ENCODE peak calls at places on chromosomes 11 and 22, in six cellular contexts. T is left ventricle myocardium inferior, P is pancreas, A is breast epithelium, Z is IMR-90, H is spleen. O is an unnamed sample.

GRCh38 chr11:88555018-88555828 is 217.7 kb upstream of the CTSC start:
- DNase-seq in T (no peak), P (no peak), A (no peak), Z (peak; percentile 99), H (no peak), O (peak; percentile 85)

GRCh38 chr22:45502215-45503070 is at the start of gene FBLN1:
- DNase-seq in T (peak; percentile 65), P (peak; percentile 68), A (no peak), Z (no peak), H (no peak), O (peak; percentile 16)

GRCh38 chr11:112316971-112317370 is 56.3 kb upstream of the PLET1 start:
- DNase-seq in T (no peak), P (no peak), A (no peak), Z (peak; percentile 30), H (no peak), O (no peak)

GRCh38 chr11:87421422-87421821 is 383.7 kb downstream of the TMEM135 start:
- DNase-seq in T (no peak), P (no peak), A (no peak), Z (peak; percentile 87), H (no peak), O (peak; percentile 56)

GRCh38 chr11:62401356-62401755 is 17.5 kb upstream of the SCGB1A1 start:
- DNase-seq in T (no peak), P (peak; percentile 23), A (no peak), Z (no peak), H (peak; percentile 44), O (no peak)

GRCh38 chr22:45098056-45098455 is 65.7 kb upstream of the NUP50 start:
- DNase-seq in T (no peak), P (no peak), A (no peak), Z (no peak), H (no peak), O (no peak)

GRCh38 chr22:38841635-38842034 is 2.2 kb downstream of the NPTXR start:
- DNase-seq in T (no peak), P (no peak), A (no peak), Z (no peak), H (no peak), O (no peak)

GRCh38 chr11:117256573-117256972 is 24.1 kb downstream of the RNF214 start:
- DNase-seq in T (no peak), P (no peak), A (no peak), Z (peak; percentile 71), H (no peak), O (no peak)

GRCh38 chr22:41446057-41446501 is 522 bp downstream of the TOB2 start:
- DNase-seq in T (peak; percentile 43), P (peak; percentile 74), A (no peak), Z (no peak), H (peak; percentile 91), O (no peak)

GRCh38 chr22:32926600-32926999 is 125.1 kb downstream of the TIMP3 start:
- DNase-seq in T (no peak), P (no peak), A (no peak), Z (peak; percentile 34), H (no peak), O (peak; percentile 2)

GRCh38 chr11:8389034-8389996 is 125.6 kb upstream of the LMO1 start:
- DNase-seq in T (no peak), P (no peak), A (no peak), Z (no peak), H (no peak), O (no peak)

GRCh38 chr22:37491559-37492427 is 5.6 kb upstream of the MFNG start:
- DNase-seq in T (no peak), P (no peak), A (no peak), Z (no peak), H (no peak), O (peak; percentile 30)

GRCh38 chr11:72579816-72580647 is 94.2 kb downstream of the PDE2A start:
- DNase-seq in T (no peak), P (peak; percentile 32), A (no peak), Z (no peak), H (no peak), O (no peak)

GRCh38 chr11:67776834-67777530 is 102.6 kb upstream of the ALDH3B2 start:
- DNase-seq in T (no peak), P (no peak), A (no peak), Z (no peak), H (no peak), O (no peak)

GRCh38 chr22:47571616-47572015 is 809.2 kb downstream of the TBC1D22A start:
- DNase-seq in T (no peak), P (no peak), A (no peak), Z (no peak), H (no peak), O (no peak)

GRCh38 chr22:30176431-30176830 is 70.1 kb downstream of the LIF start:
- DNase-seq in T (no peak), P (no peak), A (no peak), Z (no peak), H (no peak), O (peak; percentile 9)

GRCh38 chr11:124920870-124921609 is 2.0 kb downstream of the HEPN1 start:
- DNase-seq in T (peak; percentile 81), P (peak; percentile 81), A (no peak), Z (peak; percentile 47), H (peak; percentile 88), O (peak; percentile 43)

GRCh38 chr22:22171357-22172218 is 73.0 kb upstream of the VPREB1 start:
- DNase-seq in T (no peak), P (no peak), A (no peak), Z (no peak), H (no peak), O (peak; percentile 2)

GRCh38 chr22:48263791-48264351 is 1501.4 kb downstream of the TBC1D22A start:
- DNase-seq in T (no peak), P (no peak), A (no peak), Z (no peak), H (no peak), O (no peak)

GRCh38 chr11:8959546-8960166 is 4.6 kb downstream of the TMEM9B start:
- DNase-seq in T (no peak), P (no peak), A (no peak), Z (peak; percentile 86), H (no peak), O (peak; percentile 84)

GRCh38 chr11:12218909-12219308 is 108.5 kb downstream of the MICAL2 start:
- DNase-seq in T (no peak), P (no peak), A (no peak), Z (no peak), H (no peak), O (no peak)
- H3K27ac ChIP-seq in T (peak overlapping the region; percentile 94), P (no peak overlapping the region), A (no peak overlapping the region), Z (no peak overlapping the region), H (no peak overlapping the region), O (no peak overlapping the region)

DNA sequence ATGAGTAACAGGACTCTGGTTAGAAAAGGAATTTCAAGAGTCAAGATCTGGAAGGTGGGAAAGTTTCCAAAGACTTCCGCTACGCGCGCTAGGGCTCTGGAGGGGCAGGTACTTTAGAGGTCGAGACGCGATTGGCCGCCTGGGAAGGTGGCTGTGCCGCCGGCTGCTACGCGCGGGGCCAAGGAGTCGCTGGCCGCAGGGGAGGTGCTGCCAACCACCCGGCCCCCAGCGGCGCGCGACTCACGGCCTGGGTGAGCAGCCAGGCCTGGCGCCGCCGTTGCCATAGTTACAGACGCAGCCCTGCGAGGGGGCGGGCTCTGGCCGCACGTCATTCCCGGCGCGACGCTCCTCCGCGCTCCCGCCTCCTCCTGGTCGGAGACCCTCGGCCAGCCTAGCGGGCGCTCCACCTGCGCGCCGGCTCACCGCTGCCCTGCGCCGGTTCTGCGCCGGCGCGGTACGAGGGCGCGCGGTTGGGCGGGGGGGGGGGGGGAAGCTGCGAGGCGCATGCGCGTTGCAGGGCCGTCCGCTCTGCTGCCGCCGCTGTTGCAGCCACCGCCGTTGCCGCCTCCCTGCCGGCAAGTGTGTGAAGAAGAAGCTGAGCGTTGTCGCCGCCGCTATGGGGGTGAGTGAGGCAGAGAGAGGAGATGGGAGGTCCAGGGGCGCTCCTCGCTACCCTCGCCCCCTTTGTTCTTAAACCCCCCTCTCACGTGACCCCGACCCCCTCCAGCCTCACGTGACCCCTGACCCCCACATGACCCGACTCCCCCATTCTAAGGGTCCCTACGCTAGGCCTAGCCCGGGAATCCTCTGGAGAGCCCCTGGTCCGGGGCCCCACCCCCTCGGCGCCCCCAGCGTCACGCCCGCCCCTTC is at the start of gene NAA40:
- DNase-seq in T (peak; percentile 87), P (peak; percentile 98), A (peak; percentile 85), Z (peak; percentile 94), H (peak; percentile 98), O (peak; percentile 98)
- TF ChIP-seq CTCF in T (no peak), P (no peak), A (no peak), Z (peak; percentile 5), H (peak; percentile 9), O (no peak)

DNA sequence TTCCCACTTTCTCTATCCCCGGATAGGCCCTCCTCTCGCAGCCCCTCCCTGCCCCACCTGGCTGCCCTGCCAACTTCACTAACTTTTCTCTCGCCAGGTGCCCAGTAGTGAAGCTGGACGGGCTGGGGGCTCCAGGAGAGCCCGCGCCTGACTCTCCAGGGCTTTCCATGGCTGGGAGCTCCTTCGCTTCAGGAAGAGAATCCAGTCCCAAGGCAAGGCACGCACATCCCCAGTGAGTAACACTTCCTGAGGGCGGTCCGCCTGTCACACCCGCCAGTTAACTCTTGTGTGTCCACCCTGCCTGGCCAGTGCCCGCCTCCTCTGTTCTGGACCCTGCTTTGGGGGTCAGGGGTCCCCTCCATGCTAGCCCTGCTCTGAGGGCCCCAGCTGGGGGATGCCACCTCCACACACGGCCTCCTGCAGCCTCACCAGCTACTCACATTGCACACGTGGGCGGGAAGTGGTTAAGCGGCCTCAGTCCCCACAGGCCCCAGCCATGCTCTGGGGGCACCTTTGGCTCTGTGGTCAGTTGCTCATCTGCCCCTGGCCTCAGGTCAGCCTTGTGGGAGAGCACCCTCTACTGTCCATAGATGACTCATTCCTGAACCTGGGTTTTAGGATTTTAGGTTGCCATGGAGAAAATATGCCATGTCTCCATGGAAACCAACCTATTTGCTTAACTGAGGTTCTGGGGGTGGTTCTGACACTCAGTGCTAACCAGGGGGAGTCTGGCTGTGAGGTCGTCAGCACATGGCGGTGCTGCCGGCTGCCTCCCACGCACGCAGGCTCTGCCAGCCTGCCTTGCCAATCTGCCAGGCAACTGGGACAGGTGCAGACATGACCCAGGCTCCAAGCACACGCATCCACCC is at the start of gene RIN1:
- DNase-seq in T (no peak), P (peak; percentile 73), A (no peak), Z (peak; percentile 99), H (peak; percentile 87), O (peak; percentile 97)
- H3K27ac ChIP-seq in T (peak within 1 kb of the TSS; percentile 88), P (peak within 1 kb of the TSS; percentile 8), A (peak within 1 kb of the TSS; percentile 83), Z (peak within 1 kb of the TSS; percentile 89), H (peak within 1 kb of the TSS; percentile 55), O (peak within 1 kb of the TSS; percentile 100)

GRCh38 chr11:71266114-71266833 is 13.9 kb upstream of the SHANK2 start:
- DNase-seq in T (no peak), P (no peak), A (peak; percentile 80), Z (no peak), H (no peak), O (no peak)
- TF ChIP-seq CTCF in T (no peak), P (no peak), A (peak; percentile 8), Z (no peak), H (no peak), O (no peak)

GRCh38 chr11:132300283-132300682 is 929.9 kb downstream of the NTM start:
- DNase-seq in T (no peak), P (no peak), A (no peak), Z (peak; percentile 13), H (no peak), O (no peak)

GRCh38 chr11:132301465-132301864 is 931.0 kb downstream of the NTM start:
- DNase-seq in T (no peak), P (no peak), A (no peak), Z (no peak), H (no peak), O (no peak)

GRCh38 chr11:132307309-132308020 is 937.0 kb downstream of the NTM start:
- DNase-seq in T (no peak), P (no peak), A (no peak), Z (no peak), H (no peak), O (no peak)

GRCh38 chr11:132296946-132297610 is 926.7 kb downstream of the NTM start:
- DNase-seq in T (no peak), P (no peak), A (no peak), Z (no peak), H (no peak), O (no peak)

GRCh38 chr11:132301900-132302299 is 931.5 kb downstream of the NTM start:
- DNase-seq in T (no peak), P (no peak), A (no peak), Z (no peak), H (no peak), O (no peak)
- H3K27ac ChIP-seq in T (no peak overlapping the region), P (no peak overlapping the region), A (no peak overlapping the region), Z (no peak overlapping the region), H (no peak overlapping the region), O (no peak overlapping the region)